ENCODE peak calls at places on chromosomes 6 and 20, in four cellular contexts. P, Q, U and E are unnamed samples.

GRCh38 chr20:51860015-51860882 is 57.9 kb upstream of the SALL4 start:
- DNase-seq in P (no peak), Q (no peak), U (peak; percentile 84), E (peak; percentile 25)

GRCh38 chr6:72855471-72855870 is 233.6 kb downstream of the KCNQ5 start:
- DNase-seq in Q (no peak), U (peak; percentile 20), P (no peak), E (no peak)

GRCh38 chr6:15663057-15663638 is 320 bp upstream of the DTNBP1 start:
- DNase-seq in Q (no peak), P (no peak), U (peak; percentile 97), E (peak; percentile 14)

GRCh38 chr20:62829231-62830230 is 12.7 kb downstream of the COL9A3 start:
- DNase-seq in U (no peak), Q (no peak), P (no peak), E (no peak)

GRCh38 chr6:170247178-170247701 is 43.6 kb downstream of the DLL1 start:
- DNase-seq in U (no peak), Q (no peak), P (no peak), E (no peak)

GRCh38 chr6:84119277-84119676 is 85.7 kb downstream of the MRAP2 start:
- DNase-seq in Q (no peak), U (no peak), P (no peak), E (no peak)

GRCh38 chr20:62820962-62821725 is 4.3 kb downstream of the COL9A3 start:
- DNase-seq in U (no peak), Q (no peak), P (no peak), E (no peak)

GRCh38 chr20:2509794-2510193 is 1.1 kb upstream of the ZNF343 start:
- DNase-seq in P (no peak), U (no peak), Q (no peak), E (no peak)

GRCh38 chr20:38863024-38863851 is 57.7 kb downstream of the PPP1R16B start:
- DNase-seq in Q (peak; percentile 54), U (no peak), P (peak; percentile 25), E (no peak)

GRCh38 chr20:59042151-59042795 is at the start of gene PRELID3B:
- DNase-seq in Q (peak; percentile 16), P (no peak), U (peak; percentile 9), E (no peak)

GRCh38 chr20:47663354-47664067 is 121.8 kb downstream of the SULF2 start:
- DNase-seq in Q (peak; percentile 63), U (peak; percentile 92), P (peak; percentile 62), E (peak; percentile 25)

GRCh38 chr20:13665709-13666108 is 27.0 kb upstream of the TASP1 start:
- DNase-seq in P (no peak), U (no peak), Q (no peak), E (no peak)

GRCh38 chr6:160733045-160733646 is 31.1 kb downstream of the PLG start:
- DNase-seq in Q (no peak), U (peak; percentile 60), P (peak; percentile 3), E (no peak)

GRCh38 chr6:40585661-40586269 is 1.4 kb downstream of the LRFN2 start:
- DNase-seq in U (no peak), P (no peak), Q (no peak), E (no peak)

GRCh38 chr6:140082867-140083297 is 708.4 kb upstream of the CITED2 start:
- DNase-seq in Q (no peak), U (peak; percentile 32), P (no peak), E (peak; percentile 72)

GRCh38 chr6:5068153-5068751 is 16.9 kb upstream of the PPP1R3G start:
- DNase-seq in U (no peak), P (no peak), Q (no peak), E (no peak)

GRCh38 chr6:31771992-31772358 is 5.2 kb downstream of the VWA7 start:
- DNase-seq in U (no peak), P (no peak), Q (no peak), E (no peak)

GRCh38 chr20:32610897-32611218 is 25.7 kb upstream of the NOL4L start:
- DNase-seq in Q (no peak), U (no peak), P (no peak), E (no peak)

GRCh38 chr6:16519265-16520242 is 241.7 kb downstream of the ATXN1 start:
- DNase-seq in U (no peak), Q (no peak), P (no peak), E (no peak)

GRCh38 chr6:24257282-24257681 is 100.6 kb downstream of the DCDC2 start:
- DNase-seq in P (no peak), U (no peak), Q (no peak), E (no peak)

GRCh38 chr20:11235058-11235457 is 561.3 kb upstream of the JAG1 start:
- DNase-seq in P (no peak), Q (no peak), U (peak; percentile 39), E (peak; percentile 59)

GRCh38 chr6:37242429-37243052 is 15.0 kb upstream of the TBC1D22B start:
- DNase-seq in Q (no peak), P (no peak), U (peak; percentile 88), E (peak; percentile 97)